ENCODE peak calls at places on chromosomes 13 and 19, in eight cellular contexts. N is left ventricle myocardium inferior, X is colonic mucosa, A is uterus, U is IMR-90, I is cardiac muscle cell, C is adrenal gland, F is esophagus squamous epithelium. Z is an unnamed sample. For H3K4me1, the result is how much of the 10 kb centered on the place peaks cover.

GRCh38 chr13:51015973-51016372 is 95.1 kb downstream of the C13orf42 start:
- DNase-seq in U (no peak), A (no peak), I (no peak), X (no peak), F (no peak), C (no peak), N (no peak), Z (no peak)

GRCh38 chr13:113507564-113508210 is 17.2 kb upstream of the DCUN1D2 start:
- DNase-seq in U (no peak), X (no peak), C (no peak), I (no peak), N (no peak), F (no peak), A (no peak), Z (no peak)

GRCh38 chr13:22736084-22736767 is 444.6 kb upstream of the SGCG start:
- DNase-seq in N (no peak), F (no peak), I (no peak), X (no peak), U (no peak), C (no peak), A (no peak), Z (no peak)

GRCh38 chr19:19743176-19743575 is 10.3 kb upstream of the ZNF14 start:
- DNase-seq in N (no peak), F (no peak), C (no peak), A (no peak), U (no peak), I (no peak), X (no peak), Z (no peak)

GRCh38 chr13:42883771-42884170 is 102.4 kb downstream of the FAM216B start:
- DNase-seq in F (no peak), N (no peak), I (peak), X (peak), U (peak), A (no peak), C (peak), Z (no peak)

GRCh38 chr19:48656840-48657474 is 11.0 kb upstream of the CA11 start:
- DNase-seq in I (peak), N (no peak), F (no peak), U (peak), C (no peak), A (no peak), X (no peak), Z (no peak)

GRCh38 chr13:91722267-91722884 is 324.0 kb downstream of the GPC5 start:
- DNase-seq in C (no peak), U (peak), F (no peak), I (peak), N (no peak), A (no peak), X (no peak), Z (no peak)

GRCh38 chr13:92355213-92355612 is 871.4 kb upstream of the GPC6 start:
- DNase-seq in X (peak), I (peak), C (no peak), N (no peak), A (no peak), U (peak), F (no peak), Z (no peak)

GRCh38 chr13:112181336-112182051 is 114.5 kb downstream of the SOX1 start:
- DNase-seq in F (no peak), C (no peak), U (no peak), I (no peak), X (no peak), N (no peak), A (no peak), Z (no peak)

GRCh38 chr19:42419309-42419708 is 7.9 kb downstream of the LIPE start:
- DNase-seq in I (no peak), A (no peak), X (no peak), U (no peak), C (peak), F (no peak), N (peak), Z (peak)

GRCh38 chr19:35715981-35716734 is 1.6 kb upstream of the KMT2B start:
- DNase-seq in N (peak), U (peak), C (peak), X (peak), A (peak), F (no peak), I (no peak), Z (peak)

GRCh38 chr13:109657395-109657794 is 129.0 kb downstream of the IRS2 start:
- DNase-seq in N (no peak), X (no peak), A (no peak), I (peak), U (no peak), F (no peak), C (no peak), Z (no peak)

GRCh38 chr13:111061338-111062045 is 53.6 kb upstream of the ARHGEF7 start:
- DNase-seq in N (no peak), U (no peak), A (no peak), C (no peak), F (no peak), I (no peak), X (no peak), Z (no peak)

GRCh38 chr19:11535792-11536595 is 2.7 kb upstream of the CNN1 start:
- DNase-seq in I (peak), A (peak), C (peak), N (peak), F (peak), X (peak), U (peak), Z (peak)

GRCh38 chr19:19823916-19824315 is 2.4 kb upstream of the ZNF506 start:
- DNase-seq in A (no peak), F (no peak), I (no peak), C (no peak), N (no peak), U (no peak), X (no peak), Z (no peak)

GRCh38 chr13:19184176-19184575 is 2.6 kb upstream of the TUBA3C start:
- DNase-seq in C (no peak), F (no peak), N (no peak), A (no peak), X (no peak), I (no peak), U (no peak), Z (no peak)

GRCh38 chr13:61833228-61833627 is 417.6 kb upstream of the PCDH20 start:
- DNase-seq in I (no peak), X (no peak), N (no peak), U (no peak), A (no peak), C (no peak), F (no peak), Z (no peak)

GRCh38 chr13:41944229-41944628 is 16.7 kb downstream of the VWA8 start:
- DNase-seq in X (no peak), U (no peak), C (no peak), F (no peak), I (peak), N (no peak), A (no peak), Z (no peak)

GRCh38 chr13:28636078-28636477 is 22.9 kb upstream of the POMP start:
- DNase-seq in C (no peak), U (peak), F (no peak), X (no peak), A (no peak), I (peak), N (no peak), Z (no peak)

GRCh38 chr19:38081547-38082255 is 142.3 kb downstream of the DPF1 start:
- DNase-seq in C (no peak), U (no peak), A (no peak), N (no peak), X (no peak), I (no peak), F (no peak), Z (no peak)

GRCh38 chr13:76725211-76725610 is 161.0 kb downstream of the KCTD12 start:
- DNase-seq in I (peak), F (no peak), N (no peak), C (no peak), A (no peak), U (peak), X (no peak), Z (no peak)

GRCh38 chr19:48509467-48510194 is 2.0 kb downstream of the LMTK3 start:
- DNase-seq in F (no peak), C (no peak), U (no peak), N (no peak), X (no peak), I (no peak), A (no peak), Z (no peak)

GRCh38 chr19:37855098-37855497 is 51.3 kb downstream of the WDR87 start:
- DNase-seq in F (no peak), X (peak), U (peak), N (peak), I (peak), A (no peak), C (no peak), Z (peak)

GRCh38 chr13:51794959-51795358 is 9.0 kb downstream of the DHRS12 start:
- DNase-seq in F (no peak), U (no peak), C (no peak), N (no peak), X (no peak), I (no peak), A (no peak), Z (no peak)

GRCh38 chr19:28130066-28130511 is 1082.9 kb downstream of the UQCRFS1 start:
- DNase-seq in I (no peak), C (no peak), N (no peak), X (no peak), A (no peak), U (no peak), F (no peak), Z (no peak)

GRCh38 chr13:39612023-39612637 is 9.1 kb upstream of the LHFPL6 start:
- DNase-seq in F (no peak), A (peak), N (no peak), C (peak), I (peak), X (peak), U (peak), Z (peak)

GRCh38 chr19:13838071-13838942 is 38.6 kb upstream of the NANOS3 start:
- DNase-seq in U (no peak), A (no peak), N (no peak), F (no peak), I (no peak), C (no peak), X (no peak), Z (no peak)

GRCh38 chr19:13839193-13839937 is 37.6 kb upstream of the NANOS3 start:
- DNase-seq in U (peak), I (peak), X (peak), A (peak), C (peak), F (no peak), N (peak), Z (peak)

GRCh38 chr19:13840751-13841338 is 36.1 kb upstream of the NANOS3 start:
- DNase-seq in I (no peak), U (no peak), C (no peak), A (no peak), F (no peak), N (no peak), X (no peak), Z (no peak)

GRCh38 chr19:13839938-13840750 is 36.8 kb upstream of the NANOS3 start:
- DNase-seq in C (peak), N (peak), I (peak), A (peak), X (peak), U (peak), F (no peak), Z (peak)

GRCh38 chr19:13838943-13839192 is 38.1 kb upstream of the NANOS3 start:
- DNase-seq in U (no peak), I (no peak), C (no peak), N (no peak), A (no peak), X (no peak), F (no peak), Z (no peak)
- H3K4me1 ChIP-seq in U (under half), I (under half), C (half or more), N (half or more), A (under half), X (under half), F (half or more), Z (half or more)

DNA sequence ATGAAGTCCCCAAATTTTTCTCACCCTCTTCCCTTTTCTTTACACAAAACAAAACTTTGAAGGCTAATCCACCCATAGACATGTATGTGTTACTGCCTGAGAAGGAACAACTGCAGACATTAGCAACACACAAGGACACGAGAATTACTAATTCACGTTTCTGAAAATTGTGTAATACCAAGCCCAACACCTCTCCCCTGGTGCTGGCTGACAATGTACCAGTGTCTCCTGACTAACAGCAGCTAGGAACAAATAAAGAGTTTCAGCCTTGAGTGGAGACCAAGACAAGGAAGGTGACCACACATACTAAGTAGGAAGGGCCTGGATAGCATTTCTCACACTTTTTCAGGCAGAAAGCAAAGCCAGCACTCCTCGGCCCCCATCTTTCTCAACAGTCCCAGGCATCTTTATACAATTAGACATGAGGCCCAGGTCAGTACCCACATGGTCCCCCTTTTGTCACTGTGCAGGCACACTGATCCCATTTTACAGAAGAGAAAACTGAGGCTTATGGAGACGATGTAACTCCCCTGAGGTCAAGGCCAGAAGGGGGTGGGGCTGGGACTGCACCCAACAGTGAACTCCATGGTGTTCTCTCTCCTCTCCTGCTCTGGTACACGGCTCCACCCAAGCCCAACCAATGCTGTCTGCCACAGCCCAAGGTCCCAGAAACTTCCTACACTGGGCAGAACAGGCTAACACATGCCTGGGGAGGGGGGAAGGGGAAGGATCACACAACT is 8.7 kb downstream of the BRD4 start:
- DNase-seq in A (peak), X (peak), F (no peak), C (peak), U (peak), N (peak), I (peak), Z (peak)
- H3K4me1 ChIP-seq in A (under half), X (under half), F (half or more), C (half or more), U (under half), N (half or more), I (half or more), Z (half or more)

GRCh38 chr13:107625648-107626047 is 589.7 kb downstream of the LIG4 start:
- DNase-seq in F (no peak), C (no peak), I (no peak), A (no peak), X (no peak), U (no peak), N (no peak), Z (no peak)
- H3K4me1 ChIP-seq in F (under half), C (under half), I (under half), A (under half), X (under half), U (under half), N (under half), Z (under half)

DNA sequence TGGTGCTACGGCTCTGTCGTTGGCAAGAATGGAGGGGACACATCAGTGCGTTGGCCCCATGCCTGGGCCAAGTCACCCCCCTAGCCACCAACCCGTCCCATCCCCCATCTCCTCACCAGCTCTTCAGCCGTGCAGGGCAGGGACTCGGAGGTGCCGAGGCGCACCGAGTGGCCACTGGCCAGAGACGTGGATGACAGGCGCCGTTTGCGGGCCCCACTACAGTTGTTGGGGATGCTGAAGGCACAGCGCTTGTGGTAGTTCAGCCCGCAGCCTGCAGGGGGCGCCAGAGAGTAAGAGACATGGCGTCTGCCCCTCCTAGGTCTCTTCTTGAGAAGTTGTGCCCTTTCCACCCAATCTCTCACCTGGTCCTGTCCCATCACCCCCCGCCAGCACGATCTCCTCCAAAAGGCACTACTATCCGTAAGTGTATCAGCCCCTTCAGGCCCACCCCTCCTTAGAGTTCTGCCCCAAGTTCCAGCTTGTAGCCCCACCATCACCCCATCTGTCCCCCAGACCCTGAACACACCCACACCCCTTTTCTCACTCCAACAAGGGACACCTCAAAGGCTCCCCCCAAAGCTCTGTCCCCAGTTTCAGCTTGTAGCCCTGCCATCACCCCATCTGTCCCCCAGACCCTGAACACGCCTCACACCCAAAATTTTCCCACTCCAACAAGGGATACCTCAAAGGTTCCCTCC is 12.4 kb downstream of the PRKD2 start:
- DNase-seq in C (peak), F (no peak), U (no peak), N (peak), A (peak), I (peak), X (peak), Z (peak)
- H3K4me1 ChIP-seq in C (under half), F (under half), U (under half), N (under half), A (under half), I (under half), X (under half), Z (under half)

DNA sequence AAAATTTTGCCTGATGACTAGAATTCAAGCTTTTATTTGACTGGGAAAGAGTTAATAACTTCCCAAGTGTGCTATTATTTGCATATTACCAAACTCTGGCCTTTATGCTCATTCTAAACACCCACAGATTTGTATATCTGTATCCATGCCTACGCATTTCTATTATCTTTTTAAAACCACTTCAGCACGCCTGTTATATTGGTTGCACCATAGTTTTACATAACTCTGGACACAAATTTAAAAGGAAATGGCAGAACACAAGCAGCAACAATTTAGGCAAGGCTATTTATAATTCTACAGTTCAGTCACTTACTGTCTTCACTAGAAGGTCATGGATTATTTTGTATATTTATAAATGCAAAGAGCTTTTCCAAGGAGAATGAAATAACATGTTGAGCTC is 3.7 kb upstream of the RASL11A start:
- DNase-seq in I (peak), X (no peak), C (no peak), A (no peak), N (no peak), F (no peak), U (peak), Z (no peak)
- H3K4me1 ChIP-seq in I (under half), X (under half), C (under half), A (under half), N (half or more), F (under half), U (under half), Z (under half)

DNA sequence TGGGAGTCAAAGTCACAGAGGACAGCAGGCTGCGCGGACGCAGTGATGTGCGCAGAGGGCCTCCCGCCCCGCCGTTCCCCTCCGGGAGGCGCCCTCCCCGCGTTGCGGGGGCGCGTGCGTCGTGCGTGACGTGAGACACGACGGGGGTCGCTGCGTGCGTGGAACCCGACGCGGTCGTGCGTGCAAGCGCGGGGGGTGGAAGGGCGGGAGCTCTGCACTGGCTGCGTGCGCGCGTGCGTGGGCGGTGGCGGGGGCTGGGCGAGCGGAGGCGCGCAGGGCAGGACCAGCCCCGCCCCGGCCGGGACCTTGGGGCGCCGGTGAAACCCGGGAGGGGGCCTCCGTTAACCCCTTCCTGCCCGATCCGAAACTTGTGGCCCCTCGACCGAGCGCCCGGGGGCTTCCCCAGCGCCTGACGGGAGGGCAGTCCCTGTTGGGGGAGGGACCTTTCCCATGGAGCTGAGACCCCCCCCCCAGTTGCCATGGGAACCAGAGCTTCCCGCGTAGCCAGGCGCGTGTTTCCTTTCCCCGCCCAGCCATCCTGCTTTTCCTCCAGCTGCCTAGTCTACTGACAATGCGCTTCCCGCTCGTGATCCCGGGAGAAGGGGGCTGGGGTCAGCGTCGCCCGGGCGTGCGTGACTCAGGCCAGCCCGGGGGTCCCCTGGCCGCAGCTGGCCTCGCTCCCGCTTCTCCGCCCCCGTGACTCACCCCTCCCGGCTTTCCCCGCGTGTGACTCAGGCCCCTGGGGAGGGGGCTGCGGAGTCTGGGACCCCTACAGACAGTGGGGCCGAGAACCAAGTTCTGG is 7.3 kb upstream of the HOOK2 start:
- DNase-seq in U (peak), I (peak), A (peak), N (peak), X (peak), F (peak), C (peak), Z (peak)
- H3K4me1 ChIP-seq in U (under half), I (under half), A (under half), N (half or more), X (under half), F (half or more), C (half or more), Z (half or more)

Z was measured in heart right ventricle.